ENCODE peak calls at places on chromosome 12, in ten cellular contexts. One of them, this sample, is unnamed.
A peak's percentile ranks its signal among the peaks of the same experiment; 100 is the strongest.

GRCh38 chr12:15220961-15221885 is at the start of gene RERG:
- DNase-seq in left ventricle myocardium inferior: peak; percentile 80
- DNase-seq in brain microvascular endothelial cell: peak; percentile 57
- DNase-seq in CD8-positive, alpha-beta T cell: peak; percentile 87
- DNase-seq in neural progenitor cell: peak; percentile 94
- DNase-seq in A549: peak; percentile 78
- DNase-seq in left lung: peak; percentile 92
- DNase-seq in colonic mucosa: peak; percentile 80
- DNase-seq in mammary epithelial cell: peak; percentile 54
- DNase-seq in pancreas: peak; percentile 84
- DNase-seq in this sample: peak; percentile 84

GRCh38 chr12:130428116-130428515 is 90.4 kb downstream of the PIWIL1 start:
- DNase-seq in mammary epithelial cell: no peak
- DNase-seq in brain microvascular endothelial cell: no peak
- DNase-seq in left ventricle myocardium inferior: no peak
- DNase-seq in CD8-positive, alpha-beta T cell: peak; percentile 31
- DNase-seq in colonic mucosa: no peak
- DNase-seq in pancreas: no peak
- DNase-seq in neural progenitor cell: peak; percentile 39
- DNase-seq in A549: no peak
- DNase-seq in left lung: no peak
- DNase-seq in this sample: no peak

GRCh38 chr12:132402831-132403416 is 73.5 kb upstream of the GALNT9 start:
- DNase-seq in mammary epithelial cell: no peak
- DNase-seq in left lung: peak; percentile 63
- DNase-seq in CD8-positive, alpha-beta T cell: no peak
- DNase-seq in neural progenitor cell: no peak
- DNase-seq in pancreas: no peak
- DNase-seq in left ventricle myocardium inferior: peak; percentile 2
- DNase-seq in colonic mucosa: no peak
- DNase-seq in brain microvascular endothelial cell: no peak
- DNase-seq in A549: no peak
- DNase-seq in this sample: no peak

GRCh38 chr12:91968772-91969171 is 176.9 kb downstream of the BTG1 start:
- DNase-seq in pancreas: no peak
- DNase-seq in mammary epithelial cell: no peak
- DNase-seq in left ventricle myocardium inferior: no peak
- DNase-seq in A549: no peak
- DNase-seq in brain microvascular endothelial cell: no peak
- DNase-seq in colonic mucosa: no peak
- DNase-seq in left lung: no peak
- DNase-seq in neural progenitor cell: no peak
- DNase-seq in CD8-positive, alpha-beta T cell: no peak
- DNase-seq in this sample: no peak

GRCh38 chr12:101608301-101609133 is 13.7 kb downstream of the MYBPC1 start:
- DNase-seq in left lung: no peak
- DNase-seq in mammary epithelial cell: no peak
- DNase-seq in brain microvascular endothelial cell: no peak
- DNase-seq in pancreas: peak; percentile 77
- DNase-seq in left ventricle myocardium inferior: no peak
- DNase-seq in A549: no peak
- DNase-seq in CD8-positive, alpha-beta T cell: no peak
- DNase-seq in neural progenitor cell: no peak
- DNase-seq in colonic mucosa: peak; percentile 81
- DNase-seq in this sample: no peak

GRCh38 chr12:52980096-52980694 is 26.1 kb upstream of the EIF4B start:
- DNase-seq in CD8-positive, alpha-beta T cell: no peak
- DNase-seq in brain microvascular endothelial cell: no peak
- DNase-seq in left ventricle myocardium inferior: no peak
- DNase-seq in neural progenitor cell: no peak
- DNase-seq in colonic mucosa: no peak
- DNase-seq in A549: peak; percentile 52
- DNase-seq in mammary epithelial cell: no peak
- DNase-seq in left lung: no peak
- DNase-seq in pancreas: no peak
- DNase-seq in this sample: no peak

GRCh38 chr12:108335349-108336119 is 3.6 kb downstream of the CMKLR1 start:
- DNase-seq in pancreas: no peak
- DNase-seq in mammary epithelial cell: no peak
- DNase-seq in neural progenitor cell: no peak
- DNase-seq in colonic mucosa: no peak
- DNase-seq in brain microvascular endothelial cell: no peak
- DNase-seq in A549: no peak
- DNase-seq in left lung: no peak
- DNase-seq in left ventricle myocardium inferior: no peak
- DNase-seq in CD8-positive, alpha-beta T cell: no peak
- DNase-seq in this sample: no peak

GRCh38 chr12:106645074-106645421 is 62.2 kb downstream of the RFX4 start:
- DNase-seq in left lung: peak; percentile 81
- DNase-seq in mammary epithelial cell: peak; percentile 86
- DNase-seq in CD8-positive, alpha-beta T cell: no peak
- DNase-seq in pancreas: peak; percentile 76
- DNase-seq in neural progenitor cell: no peak
- DNase-seq in left ventricle myocardium inferior: peak; percentile 59
- DNase-seq in colonic mucosa: peak; percentile 78
- DNase-seq in brain microvascular endothelial cell: no peak
- DNase-seq in A549: no peak
- DNase-seq in this sample: peak; percentile 65

GRCh38 chr12:108691995-108692808 is 39.1 kb downstream of the CORO1C start:
- DNase-seq in mammary epithelial cell: no peak
- DNase-seq in left lung: no peak
- DNase-seq in neural progenitor cell: peak; percentile 26
- DNase-seq in left ventricle myocardium inferior: peak; percentile 49
- DNase-seq in A549: peak; percentile 40
- DNase-seq in brain microvascular endothelial cell: no peak
- DNase-seq in pancreas: peak; percentile 14
- DNase-seq in colonic mucosa: peak; percentile 30
- DNase-seq in CD8-positive, alpha-beta T cell: no peak
- DNase-seq in this sample: no peak

GRCh38 chr12:57272337-57273151 is 21.6 kb upstream of the STAC3 start:
- DNase-seq in neural progenitor cell: no peak
- DNase-seq in A549: no peak
- DNase-seq in mammary epithelial cell: no peak
- DNase-seq in left ventricle myocardium inferior: peak; percentile 35
- DNase-seq in CD8-positive, alpha-beta T cell: no peak
- DNase-seq in left lung: no peak
- DNase-seq in pancreas: no peak
- DNase-seq in brain microvascular endothelial cell: no peak
- DNase-seq in colonic mucosa: no peak
- DNase-seq in this sample: no peak

GRCh38 chr12:84508325-84508861 is 404.2 kb downstream of the SLC6A15 start:
- DNase-seq in CD8-positive, alpha-beta T cell: no peak
- DNase-seq in colonic mucosa: peak; percentile 21
- DNase-seq in neural progenitor cell: peak; percentile 8
- DNase-seq in brain microvascular endothelial cell: peak; percentile 87
- DNase-seq in mammary epithelial cell: peak; percentile 88
- DNase-seq in A549: peak; percentile 60
- DNase-seq in pancreas: no peak
- DNase-seq in left ventricle myocardium inferior: no peak
- DNase-seq in left lung: no peak
- DNase-seq in this sample: no peak

GRCh38 chr12:125050446-125050845 is 14.8 kb upstream of the AACS start:
- DNase-seq in neural progenitor cell: no peak
- DNase-seq in pancreas: no peak
- DNase-seq in A549: no peak
- DNase-seq in brain microvascular endothelial cell: no peak
- DNase-seq in mammary epithelial cell: no peak
- DNase-seq in left lung: no peak
- DNase-seq in left ventricle myocardium inferior: no peak
- DNase-seq in CD8-positive, alpha-beta T cell: no peak
- DNase-seq in colonic mucosa: no peak
- DNase-seq in this sample: no peak

GRCh38 chr12:613996-614726 is 49.1 kb downstream of the NINJ2 start:
- DNase-seq in A549: peak; percentile 76
- DNase-seq in mammary epithelial cell: no peak
- DNase-seq in left ventricle myocardium inferior: peak; percentile 42
- DNase-seq in left lung: no peak
- DNase-seq in brain microvascular endothelial cell: no peak
- DNase-seq in neural progenitor cell: peak; percentile 61
- DNase-seq in CD8-positive, alpha-beta T cell: peak; percentile 57
- DNase-seq in pancreas: no peak
- DNase-seq in colonic mucosa: no peak
- DNase-seq in this sample: no peak

DNA sequence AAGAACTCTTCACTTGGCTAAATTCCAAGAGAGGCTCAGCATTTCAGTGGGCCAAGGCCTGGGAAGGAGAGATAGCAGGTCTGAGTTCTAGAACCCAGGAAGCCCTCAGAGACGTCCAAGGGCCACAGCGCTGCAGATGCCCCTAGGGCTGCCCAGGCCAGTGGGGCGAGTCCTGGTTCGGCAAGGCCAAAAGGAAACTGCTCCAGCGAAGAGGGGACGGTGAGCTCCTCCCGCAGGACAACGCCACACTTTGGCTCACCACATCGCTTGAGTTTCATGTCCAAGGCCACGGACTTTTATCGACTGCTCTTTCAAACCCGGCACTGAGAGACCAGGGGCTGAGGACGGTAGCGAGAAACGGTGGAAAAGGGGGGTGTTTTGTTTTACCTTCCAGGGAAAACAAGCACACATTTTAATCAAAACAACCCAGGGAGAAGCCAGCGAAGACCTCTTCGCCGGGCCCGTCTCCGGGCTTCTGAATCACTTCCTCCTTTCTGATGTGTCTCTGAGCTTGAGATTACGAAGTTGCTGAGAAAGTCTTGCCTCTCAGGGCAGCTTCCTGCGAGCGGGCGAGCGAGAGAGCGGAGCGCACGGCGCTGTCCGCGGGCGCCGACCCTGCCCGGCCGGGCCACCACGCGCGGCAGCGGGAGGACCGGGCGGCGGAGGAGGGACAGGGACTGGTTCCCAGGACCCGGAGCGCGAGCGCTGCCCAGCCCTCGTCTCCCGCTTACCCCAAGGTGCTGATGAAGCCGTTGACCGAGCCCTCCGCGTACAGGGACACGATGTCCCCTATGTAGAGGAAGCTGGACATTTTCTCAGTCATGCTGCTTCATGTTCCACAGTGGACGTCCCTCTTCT is 806 bp downstream of the ITPR2 start:
- DNase-seq in CD8-positive, alpha-beta T cell: peak; percentile 78
- DNase-seq in colonic mucosa: peak; percentile 75
- DNase-seq in mammary epithelial cell: peak; percentile 77
- DNase-seq in left ventricle myocardium inferior: peak; percentile 63
- DNase-seq in pancreas: peak; percentile 57
- DNase-seq in left lung: peak; percentile 93
- DNase-seq in brain microvascular endothelial cell: peak; percentile 79
- DNase-seq in A549: peak; percentile 77
- DNase-seq in neural progenitor cell: peak; percentile 66
- DNase-seq in this sample: peak; percentile 76
- TF ChIP-seq CTCF in CD8-positive, alpha-beta T cell: no peak
- TF ChIP-seq CTCF in colonic mucosa: no peak
- TF ChIP-seq CTCF in mammary epithelial cell: peak; percentile 27
- TF ChIP-seq CTCF in left ventricle myocardium inferior: no peak
- TF ChIP-seq CTCF in pancreas: no peak
- TF ChIP-seq CTCF in left lung: no peak
- TF ChIP-seq CTCF in brain microvascular endothelial cell: peak; percentile 22
- TF ChIP-seq CTCF in A549: peak; percentile 19
- TF ChIP-seq CTCF in neural progenitor cell: no peak
- TF ChIP-seq CTCF in this sample: no peak

GRCh38 chr12:121577443-121578180 is 3.2 kb downstream of the KDM2B start:
- DNase-seq in mammary epithelial cell: no peak
- DNase-seq in CD8-positive, alpha-beta T cell: no peak
- DNase-seq in neural progenitor cell: peak; percentile 69
- DNase-seq in pancreas: no peak
- DNase-seq in brain microvascular endothelial cell: no peak
- DNase-seq in left lung: no peak
- DNase-seq in colonic mucosa: peak; percentile 25
- DNase-seq in A549: no peak
- DNase-seq in left ventricle myocardium inferior: no peak
- DNase-seq in this sample: no peak
- H3K27ac ChIP-seq in mammary epithelial cell: no peak overlapping the region
- H3K27ac ChIP-seq in CD8-positive, alpha-beta T cell: no peak overlapping the region
- H3K27ac ChIP-seq in neural progenitor cell: peak overlapping the region; percentile 97
- H3K27ac ChIP-seq in pancreas: no peak overlapping the region
- H3K27ac ChIP-seq in brain microvascular endothelial cell: peak overlapping the region; percentile 75
- H3K27ac ChIP-seq in left lung: peak overlapping the region; percentile 39
- H3K27ac ChIP-seq in colonic mucosa: peak overlapping the region; percentile 18
- H3K27ac ChIP-seq in A549: peak overlapping the region; percentile 59
- H3K27ac ChIP-seq in left ventricle myocardium inferior: peak overlapping the region; percentile 87
- H3K27ac ChIP-seq in this sample: peak overlapping the region; percentile 91

GRCh38 chr12:27524839-27525238 is 833 bp downstream of the PPFIBP1 start:
- DNase-seq in neural progenitor cell: no peak
- DNase-seq in left ventricle myocardium inferior: no peak
- DNase-seq in CD8-positive, alpha-beta T cell: no peak
- DNase-seq in left lung: no peak
- DNase-seq in colonic mucosa: peak; percentile 40
- DNase-seq in pancreas: no peak
- DNase-seq in mammary epithelial cell: no peak
- DNase-seq in A549: peak; percentile 10
- DNase-seq in brain microvascular endothelial cell: no peak
- DNase-seq in this sample: no peak
- TF ChIP-seq CTCF in neural progenitor cell: no peak
- TF ChIP-seq CTCF in left ventricle myocardium inferior: no peak
- TF ChIP-seq CTCF in CD8-positive, alpha-beta T cell: no peak
- TF ChIP-seq CTCF in left lung: peak; percentile 11
- TF ChIP-seq CTCF in colonic mucosa: no peak
- TF ChIP-seq CTCF in pancreas: no peak
- TF ChIP-seq CTCF in mammary epithelial cell: peak; percentile 18
- TF ChIP-seq CTCF in A549: no peak
- TF ChIP-seq CTCF in brain microvascular endothelial cell: no peak
- TF ChIP-seq CTCF in this sample: no peak

DNA sequence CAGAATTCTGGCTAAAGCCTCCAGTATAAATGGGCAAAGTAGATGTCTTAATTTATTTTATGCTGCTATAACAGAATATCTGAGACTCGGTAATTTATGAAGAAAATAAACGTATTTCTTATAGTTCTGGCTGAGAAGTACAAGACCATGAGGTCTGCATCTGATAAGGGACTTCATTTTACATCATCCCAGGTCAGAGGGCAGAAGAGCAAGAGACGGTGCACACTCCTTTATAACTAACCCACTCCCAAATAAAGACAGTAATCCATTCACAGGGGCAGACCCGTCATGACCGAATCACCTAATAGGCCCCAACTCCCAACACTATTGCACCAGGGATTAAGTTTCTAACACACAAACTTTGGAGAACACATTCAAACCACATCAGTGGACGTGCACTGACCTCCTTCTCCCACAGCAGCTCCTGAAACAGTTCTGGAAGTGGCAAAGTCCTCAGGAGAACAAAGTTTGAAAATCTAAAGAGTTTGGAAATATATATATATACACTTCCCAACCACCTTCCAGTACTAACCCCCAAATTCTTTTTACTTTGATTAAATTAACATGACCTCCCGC is 116.5 kb downstream of the MED13L start:
- DNase-seq in left lung: no peak
- DNase-seq in CD8-positive, alpha-beta T cell: no peak
- DNase-seq in neural progenitor cell: no peak
- DNase-seq in left ventricle myocardium inferior: no peak
- DNase-seq in colonic mucosa: no peak
- DNase-seq in pancreas: no peak
- DNase-seq in mammary epithelial cell: no peak
- DNase-seq in A549: no peak
- DNase-seq in brain microvascular endothelial cell: no peak
- DNase-seq in this sample: no peak
- H3K27ac ChIP-seq in left lung: no peak overlapping the region
- H3K27ac ChIP-seq in CD8-positive, alpha-beta T cell: no peak overlapping the region
- H3K27ac ChIP-seq in neural progenitor cell: peak overlapping the region; percentile 52
- H3K27ac ChIP-seq in left ventricle myocardium inferior: no peak overlapping the region
- H3K27ac ChIP-seq in colonic mucosa: no peak overlapping the region
- H3K27ac ChIP-seq in pancreas: no peak overlapping the region
- H3K27ac ChIP-seq in mammary epithelial cell: no peak overlapping the region
- H3K27ac ChIP-seq in A549: peak overlapping the region; percentile 9
- H3K27ac ChIP-seq in brain microvascular endothelial cell: peak overlapping the region; percentile 10
- H3K27ac ChIP-seq in this sample: no peak overlapping the region

This sample was measured in right atrium auricular region.